ENCODE peak calls at places on chromosomes 6 and 20, in eight cellular contexts. E is stimulated activated effector memory CD8-positive, alpha-beta T cell treated with anti-CD3 and anti-CD28 coated beads, Interleukin-12 subunit alpha, Interleukin-12 subunit beta, amount 100 ng/mL, for 72 hours; L is GM23338; F is T-cell; T is activated CD8-positive, alpha-beta T cell treated with anti-CD3 and anti-CD28 coated beads, Interleukin-2, amount 10 ng/mL, durations not matched to agents 7 days and 5 days; U is sciatic nerve; X is Panc1; O is left ventricle myocardium superior. B is an unnamed sample.

GRCh38 chr20:31542963-31543362 is 28.7 kb downstream of the HM13 start:
- ATAC-seq in E (no peak), O (no peak), L (no peak), X (no peak), T (no peak), U (no peak), F (no peak), B (no peak)

GRCh38 chr6:129200151-129200550 is 317.2 kb downstream of the LAMA2 start:
- ATAC-seq in T (no peak), F (no peak), X (no peak), O (no peak), U (no peak), E (no peak), L (no peak), B (no peak)

GRCh38 chr6:40816601-40817000 is 222.4 kb downstream of the UNC5CL start:
- ATAC-seq in F (no peak), O (no peak), E (no peak), T (no peak), U (no peak), L (no peak), X (no peak), B (no peak)

GRCh38 chr20:54221996-54222890 is 14.4 kb downstream of the PFDN4 start:
- ATAC-seq in F (no peak), L (peak; percentile 34), O (peak; percentile 67), U (no peak), T (no peak), E (no peak), X (no peak), B (no peak)

GRCh38 chr20:60490184-60490583 is 532.0 kb downstream of the CDH26 start:
- ATAC-seq in F (no peak), T (no peak), U (no peak), E (no peak), L (no peak), O (no peak), X (no peak), B (no peak)

GRCh38 chr6:169230923-169231789 is 22.5 kb downstream of the THBS2 start:
- ATAC-seq in U (peak; percentile 10), O (peak; percentile 59), X (peak; percentile 42), T (no peak), F (no peak), L (no peak), E (no peak), B (no peak)

GRCh38 chr6:83057705-83058321 is 7.8 kb downstream of the UBE3D start:
- ATAC-seq in U (peak; percentile 55), F (no peak), T (no peak), X (peak; percentile 87), E (no peak), O (peak; percentile 67), L (peak; percentile 68), B (no peak)

GRCh38 chr6:42332916-42333315 is 115.3 kb upstream of the MRPS10 start:
- ATAC-seq in L (no peak), O (no peak), F (no peak), U (no peak), E (no peak), X (no peak), T (no peak), B (no peak)

GRCh38 chr6:158660331-158660730 is 10.5 kb downstream of the SYTL3 start:
- ATAC-seq in L (peak; percentile 76), E (peak; percentile 69), F (peak; percentile 70), T (peak; percentile 69), U (no peak), O (no peak), X (peak; percentile 79), B (peak; percentile 51)

GRCh38 chr6:125002090-125002741 is 40.0 kb downstream of the RNF217 start:
- ATAC-seq in T (no peak), F (no peak), X (peak; percentile 75), O (peak; percentile 35), U (peak; percentile 50), E (no peak), L (peak; percentile 63), B (no peak)

GRCh38 chr6:127821431-127821830 is 79.4 kb downstream of the THEMIS start:
- ATAC-seq in O (no peak), T (no peak), L (no peak), U (no peak), X (no peak), F (no peak), E (peak; percentile 54), B (peak; percentile 71)

GRCh38 chr6:33895296-33895695 is 91.5 kb upstream of the MLN start:
- ATAC-seq in T (peak; percentile 96), X (no peak), F (peak; percentile 19), E (peak; percentile 54), L (no peak), U (no peak), O (no peak), B (peak; percentile 65)

GRCh38 chr6:126252154-126252553 is 87.8 kb upstream of the CENPW start:
- ATAC-seq in U (no peak), O (no peak), F (no peak), L (peak; percentile 83), E (peak; percentile 24), T (no peak), X (no peak), B (no peak)

GRCh38 chr6:168103036-168103830 is 24.2 kb upstream of the FRMD1 start:
- ATAC-seq in T (no peak), U (no peak), O (no peak), F (no peak), L (no peak), E (no peak), X (peak; percentile 38), B (no peak)

B was measured in activated T-helper 17 cell treated with anti-CD3 and anti-CD28 coated beads, Interleukin-2, amount 50 U/mL, for 72 hours.